ENCODE peak calls at places on chromosome 6, in nine cellular contexts. M is uterus; J is left cardiac atrium; D is posterior vena cava; A is iris pigment epithelial cell; Q is heart left ventricle; F is activated CD4-positive, alpha-beta T cell treated with anti-CD3 and anti-CD28 coated beads, Interleukin-2, amount 50 U/mL, for 4 hours; O is kidney glomerular epithelial cell; R is T-helper 17 cell. U is an unnamed sample.

GRCh38 chr6:97282238-97282725 is 734 bp downstream of the MMS22L start:
- DNase-seq in F (no peak), A (peak; percentile 23), Q (no peak), O (no peak), J (no peak), R (no peak), M (no peak), D (no peak), U (no peak)

GRCh38 chr6:1851681-1852456 is 242.2 kb downstream of the FOXC1 start:
- DNase-seq in D (no peak), R (no peak), O (no peak), A (no peak), Q (no peak), J (no peak), F (no peak), M (no peak), U (no peak)

GRCh38 chr6:158485411-158485810 is 74.5 kb upstream of the TMEM181 start:
- DNase-seq in R (no peak), M (no peak), D (no peak), J (no peak), F (no peak), Q (no peak), O (no peak), A (no peak), U (no peak)

GRCh38 chr6:167210375-167211295 is 52.9 kb upstream of the GPR31 start:
- DNase-seq in D (no peak), J (no peak), O (no peak), R (no peak), M (peak; percentile 27), A (no peak), F (no peak), Q (no peak), U (no peak)

GRCh38 chr6:130946076-130946475 is 117.0 kb downstream of the EPB41L2 start:
- DNase-seq in Q (no peak), A (peak; percentile 44), O (no peak), J (no peak), R (no peak), F (no peak), M (no peak), D (no peak), U (no peak)

GRCh38 chr6:149763866-149764265 is 14.3 kb downstream of the PCMT1 start:
- DNase-seq in R (no peak), D (no peak), J (no peak), A (no peak), M (no peak), O (no peak), Q (no peak), F (no peak), U (no peak)

GRCh38 chr6:87785229-87785862 is 83.3 kb upstream of the AKIRIN2 start:
- DNase-seq in O (no peak), Q (no peak), A (no peak), R (no peak), D (no peak), M (no peak), F (no peak), J (no peak), U (no peak)

GRCh38 chr6:166720859-166721258 is 93.8 kb upstream of the RPS6KA2 start:
- DNase-seq in O (peak; percentile 15), A (no peak), F (no peak), Q (no peak), M (no peak), D (no peak), R (no peak), J (no peak), U (no peak)

GRCh38 chr6:73121421-73121993 is 103.8 kb downstream of the KHDC1L start:
- DNase-seq in D (no peak), J (no peak), F (no peak), R (no peak), A (peak; percentile 21), O (peak; percentile 45), M (no peak), Q (no peak), U (no peak)

GRCh38 chr6:138577151-138577915 is 78.0 kb upstream of the NHSL1 start:
- DNase-seq in O (no peak), F (no peak), Q (no peak), M (no peak), R (no peak), J (no peak), A (no peak), D (no peak), U (no peak)

GRCh38 chr6:161189891-161190290 is 84.0 kb downstream of the AGPAT4 start:
- DNase-seq in D (no peak), F (no peak), M (no peak), Q (no peak), O (peak; percentile 1), J (no peak), R (no peak), A (no peak), U (no peak)

GRCh38 chr6:2162089-2162465 is 83.3 kb downstream of the GMDS start:
- DNase-seq in M (no peak), J (no peak), O (no peak), D (no peak), F (no peak), A (no peak), Q (no peak), R (no peak), U (no peak)

GRCh38 chr6:94052754-94053153 is 633.4 kb upstream of the EPHA7 start:
- DNase-seq in F (no peak), Q (no peak), A (no peak), J (no peak), R (no peak), O (peak; percentile 37), D (no peak), M (no peak), U (no peak)

GRCh38 chr6:89618026-89618425 is 20.5 kb downstream of the LYRM2 start:
- DNase-seq in O (no peak), R (no peak), F (no peak), J (no peak), Q (no peak), D (no peak), M (no peak), A (no peak), U (no peak)

GRCh38 chr6:152184573-152185157 is 377.2 kb downstream of the ESR1 start:
- DNase-seq in A (peak; percentile 33), R (no peak), M (no peak), O (no peak), D (no peak), Q (no peak), F (no peak), J (no peak), U (no peak)

GRCh38 chr6:149499066-149499465 is 14.3 kb upstream of the ZC3H12D start:
- DNase-seq in J (no peak), A (peak; percentile 96), F (no peak), R (no peak), M (no peak), O (no peak), Q (no peak), D (no peak), U (no peak)

GRCh38 chr6:36853325-36853724 is 14.1 kb upstream of the CPNE5 start:
- DNase-seq in M (peak; percentile 68), J (peak; percentile 57), Q (no peak), R (no peak), O (peak; percentile 42), D (no peak), F (no peak), A (peak; percentile 94), U (peak; percentile 8)

GRCh38 chr6:41505084-41506049 is 40.8 kb upstream of the FOXP4 start:
- DNase-seq in M (peak; percentile 93), A (peak; percentile 81), D (peak; percentile 96), F (no peak), Q (peak; percentile 77), J (peak; percentile 81), R (no peak), O (peak; percentile 63), U (peak; percentile 48)

GRCh38 chr6:79084693-79085092 is 6.6 kb upstream of the PHIP start:
- DNase-seq in M (no peak), O (no peak), Q (no peak), J (no peak), F (no peak), R (no peak), D (no peak), A (no peak), U (no peak)

GRCh38 chr6:125658125-125658524 is 91.3 kb upstream of the HEY2 start:
- DNase-seq in D (no peak), Q (no peak), A (no peak), F (no peak), J (no peak), R (no peak), M (no peak), O (no peak), U (no peak)

GRCh38 chr6:92687278-92687677 is 732.1 kb downstream of the EPHA7 start:
- DNase-seq in F (no peak), D (no peak), O (no peak), R (no peak), Q (no peak), J (no peak), M (no peak), A (no peak), U (no peak)

GRCh38 chr6:28224131-28225055 is 682 bp upstream of the ZSCAN9 start:
- DNase-seq in F (no peak), Q (no peak), O (peak; percentile 55), D (no peak), M (no peak), A (no peak), J (no peak), R (no peak), U (no peak)

GRCh38 chr6:140079328-140079727 is 704.9 kb upstream of the CITED2 start:
- DNase-seq in F (no peak), M (peak; percentile 40), R (no peak), Q (peak; percentile 32), O (no peak), A (peak; percentile 92), J (peak; percentile 24), D (no peak), U (no peak)

GRCh38 chr6:126396131-126396530 is 56.2 kb downstream of the CENPW start:
- DNase-seq in F (no peak), R (no peak), M (no peak), J (no peak), O (no peak), A (no peak), Q (no peak), D (no peak), U (no peak)

GRCh38 chr6:4774296-4774695 is 1.9 kb upstream of the CDYL start:
- DNase-seq in F (no peak), O (no peak), A (no peak), R (no peak), M (no peak), D (no peak), J (no peak), Q (no peak), U (no peak)

GRCh38 chr6:3432416-3432815 is 24.4 kb downstream of the SLC22A23 start:
- DNase-seq in O (no peak), Q (no peak), M (no peak), F (no peak), D (no peak), R (no peak), A (no peak), J (no peak), U (no peak)

GRCh38 chr6:129429953-129430352 is 280.0 kb downstream of the ARHGAP18 start:
- DNase-seq in F (no peak), R (no peak), D (no peak), M (no peak), Q (no peak), J (no peak), A (no peak), O (no peak), U (no peak)

GRCh38 chr6:166955121-166955864 is 1.1 kb downstream of the RNASET2 start:
- DNase-seq in M (no peak), O (no peak), F (peak; percentile 20), A (no peak), D (peak; percentile 88), Q (no peak), J (peak; percentile 41), R (no peak), U (peak; percentile 8)

GRCh38 chr6:13488015-13488895 is 855 bp upstream of the GFOD1 start:
- DNase-seq in R (no peak), F (peak; percentile 6), M (peak; percentile 52), J (peak; percentile 76), O (no peak), D (no peak), A (peak; percentile 72), Q (peak; percentile 50), U (no peak)